ENCODE peak calls at places on chromosomes 1 and 21, in eight cellular contexts. One of them, this sample, is unnamed.

GRCh38 chr1:94068831-94069648 is 51.9 kb downstream of the ABCA4 start:
- DNase-seq in dorsolateral prefrontal cortex: no peak
- DNase-seq in activated B cell treated with CpG ODN at 0.5 μM for 24 hours: no peak
- DNase-seq in mucosa of descending colon: peak; percentile 68
- DNase-seq in lower lobe of right lung: peak; percentile 72
- DNase-seq in activated gamma-delta T cell treated with Interleukin-2 at 50 U/mL for 16 hours: no peak
- DNase-seq in left kidney: peak; percentile 94
- DNase-seq in NCI-H2029 treated with DMSO at 0.1 percent for 48 hours: peak; percentile 97
- DNase-seq in this sample: no peak

GRCh38 chr1:21815724-21816311 is 3.8 kb downstream of the LDLRAD2 start:
- DNase-seq in dorsolateral prefrontal cortex: no peak
- DNase-seq in activated B cell treated with CpG ODN at 0.5 μM for 24 hours: no peak
- DNase-seq in mucosa of descending colon: no peak
- DNase-seq in lower lobe of right lung: peak; percentile 45
- DNase-seq in activated gamma-delta T cell treated with Interleukin-2 at 50 U/mL for 16 hours: no peak
- DNase-seq in left kidney: peak; percentile 20
- DNase-seq in NCI-H2029 treated with DMSO at 0.1 percent for 48 hours: no peak
- DNase-seq in this sample: no peak

GRCh38 chr1:204127597-204128242 is 24.1 kb downstream of the ETNK2 start:
- DNase-seq in dorsolateral prefrontal cortex: peak; percentile 69
- DNase-seq in activated B cell treated with CpG ODN at 0.5 μM for 24 hours: no peak
- DNase-seq in mucosa of descending colon: no peak
- DNase-seq in lower lobe of right lung: peak; percentile 64
- DNase-seq in activated gamma-delta T cell treated with Interleukin-2 at 50 U/mL for 16 hours: no peak
- DNase-seq in left kidney: peak; percentile 88
- DNase-seq in NCI-H2029 treated with DMSO at 0.1 percent for 48 hours: peak; percentile 32
- DNase-seq in this sample: no peak

GRCh38 chr21:29149771-29150425 is 19.5 kb downstream of the MAP3K7CL start:
- DNase-seq in dorsolateral prefrontal cortex: no peak
- DNase-seq in activated B cell treated with CpG ODN at 0.5 μM for 24 hours: no peak
- DNase-seq in mucosa of descending colon: no peak
- DNase-seq in lower lobe of right lung: no peak
- DNase-seq in activated gamma-delta T cell treated with Interleukin-2 at 50 U/mL for 16 hours: no peak
- DNase-seq in left kidney: no peak
- DNase-seq in NCI-H2029 treated with DMSO at 0.1 percent for 48 hours: no peak
- DNase-seq in this sample: no peak

GRCh38 chr1:108034396-108034795 is 69.4 kb upstream of the VAV3 start:
- DNase-seq in dorsolateral prefrontal cortex: no peak
- DNase-seq in activated B cell treated with CpG ODN at 0.5 μM for 24 hours: no peak
- DNase-seq in mucosa of descending colon: no peak
- DNase-seq in lower lobe of right lung: no peak
- DNase-seq in activated gamma-delta T cell treated with Interleukin-2 at 50 U/mL for 16 hours: no peak
- DNase-seq in left kidney: no peak
- DNase-seq in NCI-H2029 treated with DMSO at 0.1 percent for 48 hours: no peak
- DNase-seq in this sample: no peak

GRCh38 chr1:36768486-36769178 is 265.7 kb downstream of the GRIK3 start:
- DNase-seq in dorsolateral prefrontal cortex: peak; percentile 14
- DNase-seq in activated B cell treated with CpG ODN at 0.5 μM for 24 hours: no peak
- DNase-seq in mucosa of descending colon: no peak
- DNase-seq in lower lobe of right lung: no peak
- DNase-seq in activated gamma-delta T cell treated with Interleukin-2 at 50 U/mL for 16 hours: no peak
- DNase-seq in left kidney: no peak
- DNase-seq in NCI-H2029 treated with DMSO at 0.1 percent for 48 hours: peak; percentile 77
- DNase-seq in this sample: no peak

GRCh38 chr1:246709196-246709595 is 15.0 kb upstream of the SCCPDH start:
- DNase-seq in dorsolateral prefrontal cortex: no peak
- DNase-seq in activated B cell treated with CpG ODN at 0.5 μM for 24 hours: no peak
- DNase-seq in mucosa of descending colon: no peak
- DNase-seq in lower lobe of right lung: no peak
- DNase-seq in activated gamma-delta T cell treated with Interleukin-2 at 50 U/mL for 16 hours: no peak
- DNase-seq in left kidney: no peak
- DNase-seq in NCI-H2029 treated with DMSO at 0.1 percent for 48 hours: no peak
- DNase-seq in this sample: no peak

GRCh38 chr1:7550981-7551380 is 220.1 kb upstream of the VAMP3 start:
- DNase-seq in dorsolateral prefrontal cortex: no peak
- DNase-seq in activated B cell treated with CpG ODN at 0.5 μM for 24 hours: no peak
- DNase-seq in mucosa of descending colon: no peak
- DNase-seq in lower lobe of right lung: peak; percentile 33
- DNase-seq in activated gamma-delta T cell treated with Interleukin-2 at 50 U/mL for 16 hours: no peak
- DNase-seq in left kidney: no peak
- DNase-seq in NCI-H2029 treated with DMSO at 0.1 percent for 48 hours: no peak
- DNase-seq in this sample: peak; percentile 27

GRCh38 chr1:24266398-24266941 is 52.7 kb upstream of the GRHL3 start:
- DNase-seq in dorsolateral prefrontal cortex: no peak
- DNase-seq in activated B cell treated with CpG ODN at 0.5 μM for 24 hours: no peak
- DNase-seq in mucosa of descending colon: no peak
- DNase-seq in lower lobe of right lung: no peak
- DNase-seq in activated gamma-delta T cell treated with Interleukin-2 at 50 U/mL for 16 hours: no peak
- DNase-seq in left kidney: no peak
- DNase-seq in NCI-H2029 treated with DMSO at 0.1 percent for 48 hours: no peak
- DNase-seq in this sample: no peak

This sample was measured in left lung.